ENCODE peak calls at places on chromosomes 16 and 17, in eight cellular contexts. K is ELF-1; P is activated CD4-positive, alpha-beta T cell treated with anti-CD3 and anti-CD28 coated beads, Interleukin-2, amount 50 U/mL, for 4 hours; D is T-helper 1 cell; J is bronchial epithelial cell; V is CD4-positive, alpha-beta T cell; T is NCI-H460; U is A549. G is an unnamed sample.

GRCh38 chr16:11916524-11917285 is 949 bp upstream of the GSPT1 start:
- DNase-seq in K (no peak), P (no peak), D (no peak), J (peak), V (no peak), T (no peak), U (peak), G (no peak)

GRCh38 chr16:64152010-64152767 is 969.7 kb downstream of the CDH11 start:
- DNase-seq in K (no peak), P (no peak), D (no peak), J (no peak), V (no peak), T (no peak), U (no peak), G (no peak)

GRCh38 chr17:42436401-42436800 is 13.3 kb upstream of the CAVIN1 start:
- DNase-seq in K (no peak), P (no peak), D (no peak), J (peak), V (no peak), T (no peak), U (no peak), G (no peak)

GRCh38 chr17:73798111-73798748 is 154.0 kb upstream of the SDK2 start:
- DNase-seq in K (no peak), P (no peak), D (no peak), J (peak), V (no peak), T (peak), U (peak), G (no peak)

GRCh38 chr16:46555981-46556380 is 65.2 kb downstream of the SHCBP1 start:
- DNase-seq in K (no peak), P (no peak), D (no peak), J (peak), V (no peak), T (no peak), U (no peak), G (no peak)

GRCh38 chr17:44297975-44298374 is 10.4 kb upstream of the RUNDC3A start:
- DNase-seq in K (no peak), P (no peak), D (no peak), J (peak), V (no peak), T (no peak), U (no peak), G (no peak)

GRCh38 chr17:45873728-45874127 is 20.6 kb upstream of the MAPT start:
- DNase-seq in K (peak), P (peak), D (no peak), J (peak), V (peak), T (no peak), U (no peak), G (no peak)

GRCh38 chr17:2929881-2930533 is 133.4 kb downstream of the OR1D5 start:
- DNase-seq in K (peak), P (peak), D (no peak), J (peak), V (peak), T (peak), U (peak), G (peak)

GRCh38 chr16:2009302-2009711 is 314 bp downstream of the ZNF598 start:
- DNase-seq in K (no peak), P (no peak), D (no peak), J (no peak), V (no peak), T (no peak), U (no peak), G (no peak)

GRCh38 chr17:27343972-27344607 is 50.2 kb downstream of the WSB1 start:
- DNase-seq in K (no peak), P (no peak), D (no peak), J (no peak), V (no peak), T (no peak), U (no peak), G (no peak)

GRCh38 chr17:1588781-1589585 is 26.4 kb upstream of the PITPNA start:
- DNase-seq in K (peak), P (no peak), D (no peak), J (no peak), V (no peak), T (no peak), U (no peak), G (no peak)

GRCh38 chr17:4742133-4742532 is 2.4 kb upstream of the CXCL16 start:
- DNase-seq in K (no peak), P (no peak), D (no peak), J (no peak), V (no peak), T (no peak), U (no peak), G (no peak)

GRCh38 chr17:38605852-38606645 is at the start of gene SRCIN1:
- DNase-seq in K (peak), P (peak), D (peak), J (no peak), V (peak), T (peak), U (peak), G (peak)

GRCh38 chr16:30997000-30997886 is 12.2 kb downstream of the HSD3B7 start:
- DNase-seq in K (peak), P (peak), D (peak), J (peak), V (peak), T (peak), U (peak), G (peak)

GRCh38 chr16:67399218-67399733 is 6.0 kb upstream of the TPPP3 start:
- DNase-seq in K (peak), P (peak), D (peak), J (no peak), V (peak), T (no peak), U (peak), G (peak)

GRCh38 chr17:80575057-80575875 is 30.6 kb downstream of the RPTOR start:
- DNase-seq in K (peak), P (peak), D (peak), J (peak), V (peak), T (peak), U (peak), G (peak)

GRCh38 chr17:60888812-60889709 is 211.4 kb downstream of the BCAS3 start:
- DNase-seq in K (no peak), P (no peak), D (no peak), J (no peak), V (no peak), T (peak), U (no peak), G (no peak)

G was measured in memory B cell.